ENCODE peak calls at places on chromosome 17, in six cellular contexts. C is SK-N-MC, X is GM12892, P is HepG2, B is breast epithelium, O is stomach. S is an unnamed sample.

GRCh38 chr17:15463363-15463762 is 4.1 kb downstream of the CDRT4 start:
- DNase-seq in C (no peak), X (no peak), P (peak; percentile 13), B (peak; percentile 68), O (peak; percentile 41), S (no peak)

GRCh38 chr17:18954321-18954720 is 2.4 kb downstream of the SLC5A10 start:
- DNase-seq in C (no peak), X (peak; percentile 1), P (no peak), B (no peak), O (no peak), S (no peak)

GRCh38 chr17:63561819-63562218 is 11.5 kb downstream of the DCAF7 start:
- DNase-seq in C (no peak), X (no peak), P (no peak), B (no peak), O (no peak), S (no peak)

GRCh38 chr17:51124641-51125503 is 4.2 kb upstream of the SPAG9 start:
- DNase-seq in C (no peak), X (no peak), P (no peak), B (no peak), O (no peak), S (no peak)

GRCh38 chr17:4788807-4789700 is at the start of gene GLTPD2:
- DNase-seq in C (no peak), X (no peak), P (peak; percentile 82), B (no peak), O (no peak), S (no peak)

GRCh38 chr17:66904760-66905637 is 59.5 kb upstream of the CACNG4 start:
- DNase-seq in C (no peak), X (no peak), P (peak; percentile 43), B (peak; percentile 60), O (peak; percentile 55), S (no peak)

GRCh38 chr17:34979153-34979552 is 1.2 kb upstream of the LIG3 start:
- DNase-seq in C (no peak), X (no peak), P (no peak), B (no peak), O (no peak), S (no peak)

GRCh38 chr17:30104575-30105339 is 11.9 kb upstream of the NSRP1 start:
- DNase-seq in C (no peak), X (peak; percentile 38), P (peak; percentile 88), B (peak; percentile 58), O (peak; percentile 82), S (peak; percentile 93)

GRCh38 chr17:79325707-79326106 is 251.1 kb downstream of the ENGASE start:
- DNase-seq in C (no peak), X (no peak), P (no peak), B (no peak), O (no peak), S (no peak)

GRCh38 chr17:77736207-77736600 is 222.3 kb upstream of the TNRC6C start:
- DNase-seq in C (no peak), X (no peak), P (no peak), B (peak; percentile 24), O (no peak), S (peak; percentile 82)

DNA sequence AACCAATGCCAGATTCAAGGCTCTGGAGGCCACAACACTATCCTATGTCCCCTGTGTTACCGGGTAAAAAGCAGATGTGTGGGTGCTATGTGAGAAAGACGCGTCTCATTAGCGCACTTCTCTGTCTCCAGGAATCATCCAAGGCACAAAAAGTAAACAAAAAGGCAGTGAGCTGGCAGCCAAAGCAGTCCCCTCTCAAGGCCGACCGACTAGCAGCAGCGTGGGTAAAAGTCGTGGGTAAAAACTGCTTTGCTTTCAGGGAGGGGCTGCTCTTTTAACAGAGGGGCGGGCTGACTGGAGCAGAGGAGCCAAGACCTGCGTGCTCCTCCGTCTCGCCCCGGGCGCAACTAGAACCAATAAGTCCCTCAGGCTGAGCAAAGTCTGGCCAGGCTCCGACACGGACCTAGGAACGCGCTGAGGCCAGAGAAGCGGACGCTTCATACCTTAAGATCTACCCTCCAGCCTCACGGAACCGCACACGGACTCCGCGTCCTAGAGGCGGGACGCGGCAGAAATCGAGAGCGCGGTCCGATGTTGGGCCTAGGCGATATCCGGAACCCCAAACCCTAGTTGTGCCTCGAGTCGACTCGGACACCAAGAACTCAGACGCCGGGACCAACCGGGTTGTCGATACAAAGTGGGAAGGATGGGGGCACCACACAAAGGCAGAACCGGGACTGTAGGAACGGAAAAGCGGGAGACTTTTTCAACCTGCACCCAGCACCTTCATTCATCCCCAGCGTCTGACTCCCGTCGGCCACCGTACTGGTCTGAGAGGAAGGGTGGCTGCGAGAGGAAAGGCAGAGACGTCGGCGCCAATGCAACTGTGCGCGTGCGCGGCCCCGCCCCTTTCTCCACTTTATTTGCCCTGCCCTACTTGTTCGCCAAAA is at the start of gene INTS2:
- DNase-seq in C (peak; percentile 86), X (peak; percentile 84), P (peak; percentile 92), B (peak; percentile 92), O (peak; percentile 97), S (peak; percentile 99)
- TF ChIP-seq POLR2AphosphoS5 in C (peak; percentile 97), X (peak; percentile 98), P (peak; percentile 98), B (peak; percentile 78), O (peak; percentile 98), S (peak; percentile 94)

GRCh38 chr17:68600881-68601564 is at the start of gene FAM20A:
- DNase-seq in C (no peak), X (no peak), P (no peak), B (no peak), O (peak; percentile 87), S (peak; percentile 91)
- TF ChIP-seq POLR2AphosphoS5 in C (no peak), X (no peak), P (peak; percentile 82), B (no peak), O (peak; percentile 74), S (no peak)

GRCh38 chr17:1229891-1230571 is 40.2 kb upstream of the BHLHA9 start:
- DNase-seq in C (no peak), X (no peak), P (no peak), B (no peak), O (no peak), S (no peak)

GRCh38 chr17:1227917-1228751 is 42.1 kb upstream of the BHLHA9 start:
- DNase-seq in C (no peak), X (peak; percentile 66), P (no peak), B (no peak), O (no peak), S (no peak)

GRCh38 chr17:1228752-1229353 is 41.4 kb upstream of the BHLHA9 start:
- DNase-seq in C (no peak), X (peak; percentile 48), P (no peak), B (no peak), O (no peak), S (no peak)

GRCh38 chr17:1231456-1231855 is 38.8 kb upstream of the BHLHA9 start:
- DNase-seq in C (no peak), X (no peak), P (no peak), B (no peak), O (peak; percentile 61), S (no peak)

GRCh38 chr17:1229354-1229890 is 40.8 kb upstream of the BHLHA9 start:
- DNase-seq in C (no peak), X (peak; percentile 96), P (no peak), B (peak; percentile 33), O (peak; percentile 71), S (peak; percentile 94)
- TF ChIP-seq POLR2AphosphoS5 in C (no peak), X (peak; percentile 81), P (no peak), B (no peak), O (peak; percentile 32), S (peak; percentile 36)

GRCh38 chr17:17304521-17304985 is 1.4 kb downstream of the NT5M start:
- DNase-seq in C (no peak), X (no peak), P (no peak), B (no peak), O (no peak), S (no peak)

GRCh38 chr17:17305282-17305801 is 2.2 kb downstream of the NT5M start:
- DNase-seq in C (no peak), X (peak; percentile 61), P (peak; percentile 33), B (no peak), O (no peak), S (no peak)

GRCh38 chr17:17303847-17304490 is 796 bp downstream of the NT5M start:
- DNase-seq in C (no peak), X (no peak), P (no peak), B (no peak), O (no peak), S (no peak)

GRCh38 chr17:17300624-17301568 is 2.3 kb upstream of the NT5M start:
- DNase-seq in C (no peak), X (no peak), P (no peak), B (no peak), O (peak; percentile 55), S (no peak)

DNA sequence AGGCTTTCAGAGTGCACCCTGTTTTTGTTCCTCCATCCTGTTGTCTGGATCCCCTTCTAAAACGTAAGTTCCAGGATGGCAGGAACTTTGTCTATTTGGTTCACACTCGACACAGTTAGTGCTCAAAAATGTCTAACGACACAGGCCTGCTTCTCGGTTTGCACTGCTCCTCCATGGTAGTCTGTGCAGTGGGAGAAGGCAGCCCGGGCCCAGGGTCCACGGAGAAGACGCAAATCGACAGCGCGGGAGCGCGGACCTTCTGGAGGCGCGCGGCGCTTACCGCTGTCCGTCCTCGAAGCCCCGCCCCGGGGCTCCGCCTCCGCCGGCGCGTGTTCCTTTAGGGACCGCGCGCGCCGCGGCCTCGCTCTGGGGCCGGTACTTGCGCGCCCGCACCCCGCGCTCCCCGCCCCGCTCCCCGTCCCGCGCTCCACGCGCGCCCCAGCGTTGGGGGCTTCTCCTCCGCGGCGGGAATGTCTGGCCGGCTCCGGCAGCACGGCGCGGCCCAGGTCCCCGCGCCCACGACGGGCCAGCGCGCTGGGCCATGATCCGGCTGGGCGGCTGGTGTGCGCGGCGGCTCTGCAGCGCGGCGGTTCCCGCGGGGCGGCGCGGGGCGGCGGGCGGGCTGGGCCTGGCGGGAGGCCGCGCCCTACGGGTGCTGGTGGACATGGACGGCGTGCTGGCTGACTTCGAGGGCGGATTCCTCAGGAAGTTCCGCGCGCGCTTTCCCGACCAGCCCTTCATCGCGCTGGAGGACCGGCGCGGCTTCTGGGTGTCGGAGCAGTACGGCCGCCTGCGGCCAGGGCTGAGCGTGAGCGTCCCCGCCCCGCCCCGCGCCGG is at the start of gene NT5M:
- DNase-seq in C (no peak), X (peak; percentile 83), P (peak; percentile 34), B (peak; percentile 32), O (peak; percentile 79), S (no peak)
- TF ChIP-seq POLR2AphosphoS5 in C (peak; percentile 56), X (no peak), P (peak; percentile 51), B (no peak), O (peak; percentile 4), S (peak; percentile 37)

DNA sequence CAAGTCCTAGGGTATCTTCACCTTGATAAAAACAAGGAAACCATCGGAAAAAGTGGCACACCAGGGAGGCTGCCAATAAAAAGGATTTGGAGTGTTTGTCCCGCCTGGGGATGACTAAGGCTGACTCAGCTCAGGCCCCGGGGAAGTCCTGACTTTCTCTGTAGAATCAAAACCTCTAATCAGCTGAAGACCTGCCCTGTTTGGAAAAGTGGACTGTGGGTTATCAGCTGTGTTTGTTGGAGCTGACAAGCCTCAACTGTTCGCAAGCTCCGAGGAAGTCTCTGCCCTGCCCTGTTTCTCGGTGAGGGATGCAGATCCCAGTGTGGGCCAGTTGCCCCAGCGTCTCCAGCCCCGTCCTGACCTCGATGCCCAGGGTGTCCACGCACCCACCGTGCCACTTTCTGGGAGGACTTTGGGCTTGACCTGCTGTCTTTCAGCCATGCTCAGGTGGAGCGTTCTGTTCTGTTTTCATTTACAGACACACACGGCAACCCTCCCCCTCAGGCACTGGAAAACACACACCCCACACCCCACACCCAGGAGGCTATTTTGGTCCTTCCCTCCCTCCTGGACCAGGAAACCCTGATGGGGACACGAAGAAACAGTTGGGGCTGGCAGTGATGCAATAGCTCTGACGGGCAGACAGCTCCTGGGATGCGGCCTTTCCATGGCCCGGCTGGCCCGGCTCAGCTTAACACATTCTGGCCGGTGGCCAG is 27.6 kb upstream of the PITPNA start:
- DNase-seq in C (no peak), X (no peak), P (peak; percentile 90), B (no peak), O (peak; percentile 79), S (no peak)
- TF ChIP-seq POLR2AphosphoS5 in C (no peak), X (no peak), P (no peak), B (peak; percentile 56), O (peak; percentile 74), S (peak; percentile 35)

GRCh38 chr17:17877548-17878358 is 41.0 kb upstream of the SREBF1 start:
- DNase-seq in C (no peak), X (no peak), P (no peak), B (peak; percentile 61), O (peak; percentile 89), S (no peak)
- TF ChIP-seq POLR2AphosphoS5 in C (no peak), X (no peak), P (no peak), B (no peak), O (peak; percentile 85), S (peak; percentile 74)

S was measured in esophagus muscularis mucosa.